ENCODE peak calls at places on chromosome 1, in six cellular contexts. One of them, this sample, is unnamed.

GRCh38 chr1:71086331-71086730 is 5.5 kb upstream of the ZRANB2 start:
- DNase-seq in effector memory CD8-positive, alpha-beta T cell: no peak
- DNase-seq in GM10248: no peak
- DNase-seq in RPMI7951: no peak
- DNase-seq in caudate nucleus: no peak
- DNase-seq in cardiac muscle cell: no peak
- DNase-seq in this sample: no peak

GRCh38 chr1:214816603-214817002 is 213.6 kb downstream of the CENPF start:
- DNase-seq in effector memory CD8-positive, alpha-beta T cell: no peak
- DNase-seq in GM10248: no peak
- DNase-seq in RPMI7951: no peak
- DNase-seq in caudate nucleus: no peak
- DNase-seq in cardiac muscle cell: no peak
- DNase-seq in this sample: no peak

GRCh38 chr1:203867816-203868215 is 6.4 kb downstream of the SNRPE start:
- DNase-seq in effector memory CD8-positive, alpha-beta T cell: no peak
- DNase-seq in GM10248: no peak
- DNase-seq in RPMI7951: no peak
- DNase-seq in caudate nucleus: no peak
- DNase-seq in cardiac muscle cell: no peak
- DNase-seq in this sample: no peak

GRCh38 chr1:201192478-201192804 is 1.8 kb downstream of the IGFN1 start:
- DNase-seq in effector memory CD8-positive, alpha-beta T cell: no peak
- DNase-seq in GM10248: no peak
- DNase-seq in RPMI7951: no peak
- DNase-seq in caudate nucleus: no peak
- DNase-seq in cardiac muscle cell: no peak
- DNase-seq in this sample: no peak

GRCh38 chr1:39576016-39576657 is 453 bp downstream of the PABPC4 start:
- DNase-seq in effector memory CD8-positive, alpha-beta T cell: peak; percentile 26
- DNase-seq in GM10248: peak; percentile 49
- DNase-seq in RPMI7951: peak; percentile 58
- DNase-seq in caudate nucleus: no peak
- DNase-seq in cardiac muscle cell: peak; percentile 58
- DNase-seq in this sample: no peak

GRCh38 chr1:38123356-38123755 is 76.8 kb upstream of the POU3F1 start:
- DNase-seq in effector memory CD8-positive, alpha-beta T cell: no peak
- DNase-seq in GM10248: no peak
- DNase-seq in RPMI7951: peak; percentile 87
- DNase-seq in caudate nucleus: no peak
- DNase-seq in cardiac muscle cell: no peak
- DNase-seq in this sample: no peak

GRCh38 chr1:205920159-205920558 is 23.1 kb downstream of the SLC26A9 start:
- DNase-seq in effector memory CD8-positive, alpha-beta T cell: no peak
- DNase-seq in GM10248: no peak
- DNase-seq in RPMI7951: peak; percentile 55
- DNase-seq in caudate nucleus: no peak
- DNase-seq in cardiac muscle cell: peak; percentile 88
- DNase-seq in this sample: no peak

GRCh38 chr1:203512830-203513578 is 19.1 kb downstream of the OPTC start:
- DNase-seq in effector memory CD8-positive, alpha-beta T cell: no peak
- DNase-seq in GM10248: peak; percentile 66
- DNase-seq in RPMI7951: peak; percentile 93
- DNase-seq in caudate nucleus: no peak
- DNase-seq in cardiac muscle cell: no peak
- DNase-seq in this sample: no peak

GRCh38 chr1:192453360-192454045 is 122.1 kb upstream of the RGS1 start:
- DNase-seq in effector memory CD8-positive, alpha-beta T cell: no peak
- DNase-seq in GM10248: no peak
- DNase-seq in RPMI7951: no peak
- DNase-seq in caudate nucleus: no peak
- DNase-seq in cardiac muscle cell: no peak
- DNase-seq in this sample: no peak

GRCh38 chr1:226233293-226233692 is 9.8 kb downstream of the MIXL1 start:
- DNase-seq in effector memory CD8-positive, alpha-beta T cell: no peak
- DNase-seq in GM10248: no peak
- DNase-seq in RPMI7951: no peak
- DNase-seq in caudate nucleus: no peak
- DNase-seq in cardiac muscle cell: no peak
- DNase-seq in this sample: no peak

GRCh38 chr1:93001893-93002292 is 40.6 kb upstream of the DIPK1A start:
- DNase-seq in effector memory CD8-positive, alpha-beta T cell: no peak
- DNase-seq in GM10248: no peak
- DNase-seq in RPMI7951: no peak
- DNase-seq in caudate nucleus: no peak
- DNase-seq in cardiac muscle cell: no peak
- DNase-seq in this sample: no peak

GRCh38 chr1:101485712-101486111 is 248.9 kb downstream of the S1PR1 start:
- DNase-seq in effector memory CD8-positive, alpha-beta T cell: no peak
- DNase-seq in GM10248: no peak
- DNase-seq in RPMI7951: no peak
- DNase-seq in caudate nucleus: no peak
- DNase-seq in cardiac muscle cell: no peak
- DNase-seq in this sample: no peak

GRCh38 chr1:186904361-186904760 is 75.6 kb downstream of the PLA2G4A start:
- DNase-seq in effector memory CD8-positive, alpha-beta T cell: no peak
- DNase-seq in GM10248: no peak
- DNase-seq in RPMI7951: no peak
- DNase-seq in caudate nucleus: no peak
- DNase-seq in cardiac muscle cell: no peak
- DNase-seq in this sample: no peak

GRCh38 chr1:2466834-2467554 is 9.1 kb upstream of the PLCH2 start:
- DNase-seq in effector memory CD8-positive, alpha-beta T cell: peak; percentile 18
- DNase-seq in GM10248: no peak
- DNase-seq in RPMI7951: no peak
- DNase-seq in caudate nucleus: no peak
- DNase-seq in cardiac muscle cell: no peak
- DNase-seq in this sample: no peak

GRCh38 chr1:177048314-177049069 is 116.0 kb downstream of the ASTN1 start:
- DNase-seq in effector memory CD8-positive, alpha-beta T cell: no peak
- DNase-seq in GM10248: no peak
- DNase-seq in RPMI7951: no peak
- DNase-seq in caudate nucleus: no peak
- DNase-seq in cardiac muscle cell: no peak
- DNase-seq in this sample: no peak

GRCh38 chr1:96583903-96584302 is 137.7 kb upstream of the PTBP2 start:
- DNase-seq in effector memory CD8-positive, alpha-beta T cell: no peak
- DNase-seq in GM10248: no peak
- DNase-seq in RPMI7951: no peak
- DNase-seq in caudate nucleus: no peak
- DNase-seq in cardiac muscle cell: no peak
- DNase-seq in this sample: no peak

GRCh38 chr1:228515200-228515834 is 28.1 kb downstream of the RNF187 start:
- DNase-seq in effector memory CD8-positive, alpha-beta T cell: peak; percentile 30
- DNase-seq in GM10248: peak; percentile 51
- DNase-seq in RPMI7951: peak; percentile 42
- DNase-seq in caudate nucleus: no peak
- DNase-seq in cardiac muscle cell: peak; percentile 12
- DNase-seq in this sample: no peak